ENCODE peak calls at places on chromosomes 2 and 18, in seven cellular contexts. One of them, this sample, is unnamed.

GRCh38 chr18:63301458-63301857 is 18.1 kb downstream of the BCL2 start:
- DNase-seq in HepG2: no peak
- DNase-seq in GM12878: no peak
- DNase-seq in SK-N-SH: no peak
- DNase-seq in HCT116: no peak
- DNase-seq in K562: no peak
- DNase-seq in H1: no peak
- DNase-seq in this sample: no peak

GRCh38 chr2:205139822-205140612 is 542.3 kb upstream of the NRP2 start:
- DNase-seq in HepG2: no peak
- DNase-seq in GM12878: no peak
- DNase-seq in SK-N-SH: no peak
- DNase-seq in HCT116: no peak
- DNase-seq in K562: peak
- DNase-seq in H1: peak
- DNase-seq in this sample: no peak

GRCh38 chr2:25293145-25293544 is 48.6 kb downstream of the DNMT3A start:
- DNase-seq in HepG2: no peak
- DNase-seq in GM12878: no peak
- DNase-seq in SK-N-SH: no peak
- DNase-seq in HCT116: no peak
- DNase-seq in K562: no peak
- DNase-seq in H1: no peak
- DNase-seq in this sample: no peak

GRCh38 chr18:65365245-65365955 is 385.4 kb upstream of the CDH7 start:
- DNase-seq in HepG2: no peak
- DNase-seq in GM12878: no peak
- DNase-seq in SK-N-SH: no peak
- DNase-seq in HCT116: no peak
- DNase-seq in K562: no peak
- DNase-seq in H1: no peak
- DNase-seq in this sample: no peak

GRCh38 chr2:134917958-134918517 is 584 bp upstream of the CCNT2 start:
- DNase-seq in HepG2: no peak
- DNase-seq in GM12878: peak
- DNase-seq in SK-N-SH: no peak
- DNase-seq in HCT116: no peak
- DNase-seq in K562: no peak
- DNase-seq in H1: no peak
- DNase-seq in this sample: no peak

GRCh38 chr2:7982054-7982453 is 699.8 kb upstream of the ID2 start:
- DNase-seq in HepG2: no peak
- DNase-seq in GM12878: no peak
- DNase-seq in SK-N-SH: no peak
- DNase-seq in HCT116: no peak
- DNase-seq in K562: no peak
- DNase-seq in H1: no peak
- DNase-seq in this sample: no peak

GRCh38 chr2:26477126-26477910 is 606 bp downstream of the OTOF start:
- DNase-seq in HepG2: no peak
- DNase-seq in GM12878: no peak
- DNase-seq in SK-N-SH: no peak
- DNase-seq in HCT116: no peak
- DNase-seq in K562: peak
- DNase-seq in H1: no peak
- DNase-seq in this sample: no peak

GRCh38 chr2:121335294-121336290 is 50.6 kb upstream of the TFCP2L1 start:
- DNase-seq in HepG2: no peak
- DNase-seq in GM12878: no peak
- DNase-seq in SK-N-SH: no peak
- DNase-seq in HCT116: no peak
- DNase-seq in K562: peak
- DNase-seq in H1: peak
- DNase-seq in this sample: no peak

GRCh38 chr2:156986339-156986988 is 271.0 kb upstream of the GALNT5 start:
- DNase-seq in HepG2: peak
- DNase-seq in GM12878: no peak
- DNase-seq in SK-N-SH: no peak
- DNase-seq in HCT116: peak
- DNase-seq in K562: no peak
- DNase-seq in H1: no peak
- DNase-seq in this sample: peak

GRCh38 chr2:96468904-96469303 is 36.3 kb downstream of the NEURL3 start:
- DNase-seq in HepG2: no peak
- DNase-seq in GM12878: no peak
- DNase-seq in SK-N-SH: no peak
- DNase-seq in HCT116: no peak
- DNase-seq in K562: no peak
- DNase-seq in H1: no peak
- DNase-seq in this sample: no peak

GRCh38 chr2:174009488-174010223 is 44.5 kb upstream of the SP3 start:
- DNase-seq in HepG2: no peak
- DNase-seq in GM12878: no peak
- DNase-seq in SK-N-SH: no peak
- DNase-seq in HCT116: no peak
- DNase-seq in K562: no peak
- DNase-seq in H1: no peak
- DNase-seq in this sample: no peak

GRCh38 chr2:165015052-165015642 is 59.8 kb upstream of the SLC38A11 start:
- DNase-seq in HepG2: peak
- DNase-seq in GM12878: no peak
- DNase-seq in SK-N-SH: peak
- DNase-seq in HCT116: peak
- DNase-seq in K562: peak
- DNase-seq in H1: peak
- DNase-seq in this sample: peak
- TF ChIP-seq JUND in HepG2: no peak
- TF ChIP-seq JUND in GM12878: no peak
- TF ChIP-seq JUND in SK-N-SH: no peak
- TF ChIP-seq JUND in HCT116: no peak
- TF ChIP-seq JUND in K562: no peak
- TF ChIP-seq JUND in H1: no peak
- TF ChIP-seq JUND in this sample: no peak

DNA sequence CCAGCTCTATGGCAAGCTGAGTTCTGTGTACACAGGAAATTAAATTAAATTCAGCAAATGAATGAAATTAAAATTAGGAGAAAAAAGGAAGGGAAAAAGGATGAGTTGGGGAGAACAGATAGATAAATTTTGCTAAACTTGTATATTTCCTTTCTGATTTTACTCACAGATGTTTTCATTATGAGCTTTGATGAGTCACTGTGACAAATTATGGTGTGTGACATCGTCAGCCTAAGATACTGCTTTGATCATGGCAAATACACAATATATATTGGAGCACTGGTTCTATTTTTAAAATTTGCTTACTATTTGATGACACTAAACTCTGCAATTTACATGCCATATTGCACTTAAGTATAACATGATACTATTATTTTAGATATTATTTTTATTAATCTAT is 464.6 kb upstream of the SPHKAP start:
- DNase-seq in HepG2: no peak
- DNase-seq in GM12878: no peak
- DNase-seq in SK-N-SH: no peak
- DNase-seq in HCT116: no peak
- DNase-seq in K562: no peak
- DNase-seq in H1: no peak
- DNase-seq in this sample: no peak
- TF ChIP-seq JUND in HepG2: no peak
- TF ChIP-seq JUND in GM12878: no peak
- TF ChIP-seq JUND in SK-N-SH: no peak
- TF ChIP-seq JUND in HCT116: no peak
- TF ChIP-seq JUND in K562: no peak
- TF ChIP-seq JUND in H1: no peak
- TF ChIP-seq JUND in this sample: no peak

GRCh38 chr18:74198453-74198852 is 50.1 kb downstream of the TIMM21 start:
- DNase-seq in HepG2: no peak
- DNase-seq in GM12878: no peak
- DNase-seq in SK-N-SH: no peak
- DNase-seq in HCT116: no peak
- DNase-seq in K562: no peak
- DNase-seq in H1: no peak
- DNase-seq in this sample: no peak
- TF ChIP-seq JUND in HepG2: no peak
- TF ChIP-seq JUND in GM12878: no peak
- TF ChIP-seq JUND in SK-N-SH: no peak
- TF ChIP-seq JUND in HCT116: no peak
- TF ChIP-seq JUND in K562: no peak
- TF ChIP-seq JUND in H1: no peak
- TF ChIP-seq JUND in this sample: no peak

GRCh38 chr2:6421094-6421493 is 444.6 kb downstream of the CMPK2 start:
- DNase-seq in HepG2: no peak
- DNase-seq in GM12878: no peak
- DNase-seq in SK-N-SH: no peak
- DNase-seq in HCT116: no peak
- DNase-seq in K562: no peak
- DNase-seq in H1: no peak
- DNase-seq in this sample: no peak

GRCh38 chr2:6425037-6425436 is 440.7 kb downstream of the CMPK2 start:
- DNase-seq in HepG2: no peak
- DNase-seq in GM12878: no peak
- DNase-seq in SK-N-SH: no peak
- DNase-seq in HCT116: no peak
- DNase-seq in K562: no peak
- DNase-seq in H1: no peak
- DNase-seq in this sample: no peak

GRCh38 chr2:6423944-6424343 is 441.8 kb downstream of the CMPK2 start:
- DNase-seq in HepG2: no peak
- DNase-seq in GM12878: no peak
- DNase-seq in SK-N-SH: no peak
- DNase-seq in HCT116: no peak
- DNase-seq in K562: no peak
- DNase-seq in H1: no peak
- DNase-seq in this sample: no peak

GRCh38 chr2:6423131-6423530 is 442.6 kb downstream of the CMPK2 start:
- DNase-seq in HepG2: no peak
- DNase-seq in GM12878: no peak
- DNase-seq in SK-N-SH: peak
- DNase-seq in HCT116: no peak
- DNase-seq in K562: no peak
- DNase-seq in H1: no peak
- DNase-seq in this sample: no peak

GRCh38 chr2:6421888-6422287 is 443.8 kb downstream of the CMPK2 start:
- DNase-seq in HepG2: no peak
- DNase-seq in GM12878: no peak
- DNase-seq in SK-N-SH: no peak
- DNase-seq in HCT116: no peak
- DNase-seq in K562: no peak
- DNase-seq in H1: no peak
- DNase-seq in this sample: no peak
- TF ChIP-seq JUND in HepG2: no peak
- TF ChIP-seq JUND in GM12878: no peak
- TF ChIP-seq JUND in SK-N-SH: no peak
- TF ChIP-seq JUND in HCT116: no peak
- TF ChIP-seq JUND in K562: no peak
- TF ChIP-seq JUND in H1: no peak
- TF ChIP-seq JUND in this sample: no peak

GRCh38 chr2:73175663-73176204 is 26.6 kb upstream of the NOTO start:
- DNase-seq in HepG2: peak
- DNase-seq in GM12878: no peak
- DNase-seq in SK-N-SH: peak
- DNase-seq in HCT116: no peak
- DNase-seq in K562: peak
- DNase-seq in H1: peak
- DNase-seq in this sample: no peak
- TF ChIP-seq JUND in HepG2: no peak
- TF ChIP-seq JUND in GM12878: no peak
- TF ChIP-seq JUND in SK-N-SH: no peak
- TF ChIP-seq JUND in HCT116: no peak
- TF ChIP-seq JUND in K562: no peak
- TF ChIP-seq JUND in H1: no peak
- TF ChIP-seq JUND in this sample: no peak

GRCh38 chr2:64748561-64748960 is 94.8 kb upstream of the SERTAD2 start:
- DNase-seq in HepG2: no peak
- DNase-seq in GM12878: no peak
- DNase-seq in SK-N-SH: no peak
- DNase-seq in HCT116: no peak
- DNase-seq in K562: no peak
- DNase-seq in H1: no peak
- DNase-seq in this sample: no peak

GRCh38 chr2:64748147-64748546 is 94.4 kb upstream of the SERTAD2 start:
- DNase-seq in HepG2: no peak
- DNase-seq in GM12878: no peak
- DNase-seq in SK-N-SH: no peak
- DNase-seq in HCT116: no peak
- DNase-seq in K562: no peak
- DNase-seq in H1: no peak
- DNase-seq in this sample: no peak

GRCh38 chr2:64750001-64750816 is 96.5 kb upstream of the SERTAD2 start:
- DNase-seq in HepG2: no peak
- DNase-seq in GM12878: no peak
- DNase-seq in SK-N-SH: peak
- DNase-seq in HCT116: no peak
- DNase-seq in K562: peak
- DNase-seq in H1: peak
- DNase-seq in this sample: peak

GRCh38 chr2:64750817-64751285 is 97.1 kb upstream of the SERTAD2 start:
- DNase-seq in HepG2: peak
- DNase-seq in GM12878: peak
- DNase-seq in SK-N-SH: no peak
- DNase-seq in HCT116: peak
- DNase-seq in K562: peak
- DNase-seq in H1: peak
- DNase-seq in this sample: peak

DNA sequence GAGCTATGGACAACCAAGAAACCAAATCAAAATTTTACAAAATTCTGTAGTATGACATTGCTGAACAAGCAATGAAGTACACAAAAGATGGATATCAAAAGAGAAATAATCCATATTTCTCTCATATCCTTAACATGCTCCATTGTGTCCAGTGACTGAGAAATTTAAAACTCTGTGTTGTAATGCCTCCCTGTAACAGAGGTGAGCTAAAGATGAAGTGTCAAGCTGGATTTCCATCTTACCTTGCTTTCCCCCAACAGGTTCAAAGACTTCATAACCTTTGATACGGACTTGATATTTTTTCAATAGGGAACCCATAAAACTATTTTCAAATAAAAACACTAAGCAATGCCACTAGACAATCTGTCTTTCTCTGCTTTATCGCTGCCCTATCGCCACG is 95.7 kb upstream of the SERTAD2 start:
- DNase-seq in HepG2: no peak
- DNase-seq in GM12878: no peak
- DNase-seq in SK-N-SH: no peak
- DNase-seq in HCT116: no peak
- DNase-seq in K562: no peak
- DNase-seq in H1: no peak
- DNase-seq in this sample: no peak
- TF ChIP-seq JUND in HepG2: no peak
- TF ChIP-seq JUND in GM12878: no peak
- TF ChIP-seq JUND in SK-N-SH: no peak
- TF ChIP-seq JUND in HCT116: no peak
- TF ChIP-seq JUND in K562: no peak
- TF ChIP-seq JUND in H1: no peak
- TF ChIP-seq JUND in this sample: no peak

GRCh38 chr2:9100080-9100876 is 96.8 kb upstream of the MBOAT2 start:
- DNase-seq in HepG2: no peak
- DNase-seq in GM12878: peak
- DNase-seq in SK-N-SH: no peak
- DNase-seq in HCT116: no peak
- DNase-seq in K562: no peak
- DNase-seq in H1: no peak
- DNase-seq in this sample: no peak
- TF ChIP-seq JUND in HepG2: no peak
- TF ChIP-seq JUND in GM12878: no peak
- TF ChIP-seq JUND in SK-N-SH: no peak
- TF ChIP-seq JUND in HCT116: no peak
- TF ChIP-seq JUND in K562: no peak
- TF ChIP-seq JUND in H1: no peak
- TF ChIP-seq JUND in this sample: no peak

GRCh38 chr2:104769096-104769495 is 84.8 kb upstream of the POU3F3 start:
- DNase-seq in HepG2: no peak
- DNase-seq in GM12878: no peak
- DNase-seq in SK-N-SH: no peak
- DNase-seq in HCT116: no peak
- DNase-seq in K562: no peak
- DNase-seq in H1: no peak
- DNase-seq in this sample: no peak
- TF ChIP-seq JUND in HepG2: no peak
- TF ChIP-seq JUND in GM12878: no peak
- TF ChIP-seq JUND in SK-N-SH: no peak
- TF ChIP-seq JUND in HCT116: no peak
- TF ChIP-seq JUND in K562: no peak
- TF ChIP-seq JUND in H1: no peak
- TF ChIP-seq JUND in this sample: no peak

This sample was measured in T47D.